ENCODE peak calls at places on chromosome 13, in eight cellular contexts. D, K, S, T, X, Z, U and L are unnamed samples.

GRCh38 chr13:110322828-110323171 is 15.7 kb downstream of the COL4A2 start:
- DNase-seq in U (no peak), S (no peak), D (no peak), Z (no peak), K (no peak), X (no peak), T (no peak), L (no peak)

GRCh38 chr13:73938375-73939070 is 195.7 kb downstream of the KLF12 start:
- DNase-seq in K (no peak), X (no peak), S (no peak), D (peak; percentile 94), T (peak; percentile 18), U (no peak), Z (no peak), L (no peak)

GRCh38 chr13:27665333-27665732 is 43.6 kb downstream of the POLR1D start:
- DNase-seq in Z (no peak), K (no peak), T (no peak), S (no peak), D (peak; percentile 20), X (no peak), U (no peak), L (no peak)

GRCh38 chr13:99382428-99383133 is 75.4 kb upstream of the GPR183 start:
- DNase-seq in T (no peak), S (no peak), K (no peak), Z (no peak), U (no peak), D (no peak), X (no peak), L (no peak)

GRCh38 chr13:36420437-36420891 is 11.8 kb upstream of the CCNA1 start:
- DNase-seq in X (peak; percentile 89), D (peak; percentile 59), U (peak; percentile 66), S (no peak), Z (peak; percentile 75), K (peak; percentile 81), T (peak; percentile 24), L (no peak)

GRCh38 chr13:26300140-26300539 is 46.2 kb downstream of the CDK8 start:
- DNase-seq in K (no peak), U (peak; percentile 25), S (no peak), T (peak; percentile 19), D (peak; percentile 86), Z (no peak), X (no peak), L (no peak)

GRCh38 chr13:35988648-35989081 is 142.5 kb downstream of the DCLK1 start:
- DNase-seq in U (peak; percentile 24), T (no peak), X (no peak), S (no peak), K (no peak), Z (no peak), D (no peak), L (no peak)

GRCh38 chr13:37869506-37869755 is 141 bp downstream of the TRPC4 start:
- DNase-seq in U (no peak), D (no peak), K (no peak), S (no peak), Z (no peak), T (no peak), X (no peak), L (no peak)

GRCh38 chr13:80196756-80197155 is 144.2 kb downstream of the SPRY2 start:
- DNase-seq in Z (no peak), T (no peak), S (no peak), D (peak; percentile 13), X (no peak), U (no peak), K (no peak), L (no peak)

GRCh38 chr13:30030141-30030750 is 179.8 kb upstream of the UBL3 start:
- DNase-seq in K (no peak), S (no peak), T (no peak), U (no peak), X (no peak), D (no peak), Z (no peak), L (no peak)

GRCh38 chr13:30026909-30027308 is 176.5 kb upstream of the UBL3 start:
- DNase-seq in D (no peak), S (no peak), K (no peak), X (no peak), U (no peak), T (no peak), Z (no peak), L (no peak)

GRCh38 chr13:30025351-30025750 is 174.9 kb upstream of the UBL3 start:
- DNase-seq in T (no peak), U (no peak), S (no peak), X (no peak), K (no peak), D (no peak), Z (no peak), L (no peak)

GRCh38 chr13:30026093-30026492 is 175.7 kb upstream of the UBL3 start:
- DNase-seq in T (no peak), Z (no peak), K (no peak), U (no peak), S (no peak), D (peak; percentile 96), X (no peak), L (no peak)

DNA sequence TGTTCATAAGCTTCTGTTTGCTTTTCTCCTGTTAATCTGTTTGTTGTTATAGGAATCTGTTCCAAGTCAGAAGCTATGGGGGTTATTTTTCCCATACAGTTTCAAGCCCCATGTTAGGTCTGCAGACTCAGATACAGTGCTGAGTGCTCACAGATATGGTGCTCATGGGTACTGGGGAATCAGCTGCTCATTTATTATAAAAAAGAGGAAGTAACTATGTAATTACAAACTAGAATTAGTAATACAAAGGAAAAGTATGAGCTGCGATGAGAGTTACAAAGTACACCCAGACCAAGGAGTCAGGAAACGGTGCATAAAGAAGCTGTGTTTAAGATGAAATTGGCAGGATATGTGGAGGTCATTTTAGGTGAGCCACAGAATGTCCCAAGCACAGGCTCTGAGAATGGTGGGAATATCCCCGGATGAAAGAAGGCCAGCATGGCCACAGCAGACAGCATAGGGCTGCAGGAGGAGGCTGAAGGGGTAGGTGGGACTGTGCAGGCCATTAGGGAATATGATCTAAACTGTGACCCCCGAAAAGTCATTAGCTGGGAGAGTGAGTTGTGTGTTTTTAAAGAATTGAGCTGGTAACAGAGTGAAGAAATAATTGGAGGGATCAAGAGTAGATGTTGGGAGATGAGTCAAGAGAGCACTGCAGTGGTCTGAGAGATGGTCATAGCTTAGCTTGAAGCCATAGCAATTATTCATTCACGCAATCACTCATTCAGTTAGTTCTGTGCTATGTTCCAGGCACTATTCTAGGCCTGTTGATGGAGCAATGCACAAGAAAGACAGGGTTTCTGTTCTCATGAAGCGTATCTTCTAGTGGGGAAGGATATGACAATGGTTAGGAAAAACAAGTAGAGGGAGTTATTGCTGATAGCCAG is 177.4 kb upstream of the UBL3 start:
- DNase-seq in U (no peak), T (no peak), S (no peak), D (peak; percentile 59), K (no peak), Z (no peak), X (no peak), L (no peak)
- H3K4me3 ChIP-seq in U (no peak overlapping the region), T (no peak overlapping the region), S (no peak overlapping the region), D (no peak overlapping the region), K (no peak overlapping the region), Z (no peak overlapping the region), X (no peak overlapping the region), L (no peak overlapping the region)

GRCh38 chr13:93344048-93344447 is 117.4 kb downstream of the GPC6 start:
- DNase-seq in T (no peak), U (no peak), Z (no peak), X (no peak), K (no peak), S (no peak), D (no peak), L (no peak)

GRCh38 chr13:93341517-93341916 is 114.9 kb downstream of the GPC6 start:
- DNase-seq in K (no peak), D (no peak), S (no peak), Z (no peak), U (no peak), T (no peak), X (no peak), L (no peak)

GRCh38 chr13:93345642-93346220 is 119.1 kb downstream of the GPC6 start:
- DNase-seq in X (no peak), S (no peak), T (no peak), U (no peak), Z (no peak), K (no peak), D (no peak), L (no peak)

GRCh38 chr13:93339550-93339949 is 112.9 kb downstream of the GPC6 start:
- DNase-seq in T (no peak), X (no peak), K (no peak), U (no peak), S (no peak), D (no peak), Z (no peak), L (no peak)

DNA sequence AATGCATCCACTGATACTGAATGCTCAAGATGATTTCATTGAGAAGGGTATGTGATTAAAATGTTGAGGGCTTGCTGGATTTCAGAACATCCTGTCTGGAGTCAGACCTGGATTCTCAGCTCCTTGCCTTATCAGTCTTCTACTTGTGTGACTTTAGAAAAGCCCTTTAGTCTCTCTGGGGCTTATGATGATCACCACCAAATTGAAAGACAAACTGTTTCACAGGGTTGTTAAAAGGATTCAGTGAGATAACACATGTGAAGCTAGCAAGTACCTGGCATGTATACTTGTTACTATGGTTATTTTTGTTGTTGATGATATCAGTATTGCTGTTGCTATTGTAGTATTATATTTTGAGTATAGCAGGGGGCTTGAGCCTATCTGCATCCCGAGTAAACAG is 118.5 kb downstream of the GPC6 start:
- DNase-seq in K (no peak), X (no peak), Z (no peak), S (no peak), T (no peak), D (no peak), U (no peak), L (no peak)
- H3K27ac ChIP-seq in K (no peak overlapping the region), X (no peak overlapping the region), Z (no peak overlapping the region), S (no peak overlapping the region), T (no peak overlapping the region), D (no peak overlapping the region), U (no peak overlapping the region), L (no peak overlapping the region)

DNA sequence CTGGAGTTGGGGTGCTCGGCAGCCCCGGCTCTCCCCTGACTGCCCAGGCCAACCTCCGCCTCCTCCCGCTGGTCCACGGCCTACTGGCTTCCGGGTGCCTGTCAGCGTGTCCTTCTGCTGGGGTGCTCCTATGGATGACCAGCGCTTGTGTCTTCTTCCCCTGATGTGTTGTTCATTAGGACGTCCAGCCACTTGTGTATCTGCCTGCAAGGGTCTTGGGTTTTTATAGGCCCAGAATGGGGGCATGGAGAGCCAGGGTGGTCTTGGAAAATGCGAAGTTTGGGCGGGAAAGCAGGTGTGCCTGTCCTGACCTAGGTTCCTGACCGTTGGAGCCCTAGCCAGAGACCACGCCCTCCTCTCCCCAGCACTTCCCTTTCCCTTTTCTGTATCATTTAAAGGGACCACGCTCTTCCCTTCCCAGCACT is 139.8 kb downstream of the SLITRK5 start:
- DNase-seq in K (peak; percentile 62), U (no peak), S (no peak), D (no peak), Z (no peak), X (peak; percentile 57), T (no peak), L (no peak)
- TF ChIP-seq POLR2A in K (no peak), U (no peak), S (no peak), D (no peak), Z (no peak), X (no peak), T (no peak), L (no peak)

DNA sequence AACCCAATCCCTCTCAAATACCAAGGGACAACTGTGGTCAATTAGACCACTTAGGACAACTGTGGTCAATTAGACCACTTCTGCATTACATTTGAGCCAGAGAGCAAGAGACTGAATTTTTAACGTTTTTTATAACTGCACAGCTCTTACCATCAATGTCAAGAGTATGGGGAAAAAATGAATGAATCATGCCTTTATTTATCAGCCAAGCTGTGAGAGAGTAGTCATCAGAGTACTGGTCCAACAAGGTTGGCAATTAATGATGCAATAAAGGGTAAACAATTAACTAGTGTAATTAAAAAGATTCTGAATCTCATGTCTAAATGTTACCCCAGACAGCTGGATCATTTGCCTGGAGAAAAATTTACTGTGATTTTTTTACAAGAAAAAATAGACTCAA is 381.1 kb downstream of the LIG4 start:
- DNase-seq in T (no peak), U (no peak), S (no peak), D (peak; percentile 37), K (no peak), X (no peak), Z (no peak), L (no peak)
- H3K4me3 ChIP-seq in T (no peak overlapping the region), U (no peak overlapping the region), S (no peak overlapping the region), D (no peak overlapping the region), K (no peak overlapping the region), X (no peak overlapping the region), Z (no peak overlapping the region), L (no peak overlapping the region)